ENCODE peak calls at places on chromosomes 1 and 21, in nine cellular contexts. P is cardiac fibroblast; W is activated T-cell treated with anti-CD3 and anti-CD28 coated beads for 24 hours; L is T-cell; N is NAMALWA; I is stimulated activated CD4-positive, alpha-beta T cell treated with anti-CD3 and anti-CD28 coated beads, Interleukin-2, amount 100 ng/mL, for 24 hours; M is left cardiac atrium; U is stimulated activated naive CD8-positive, alpha-beta T cell treated with anti-CD3 and anti-CD28 coated beads, Interleukin-15, Interleukin-2, amounts not matched to agents 100 U/mL and 50 U/mL, for 24 hours; E is sigmoid colon. A is an unnamed sample.

GRCh38 chr21:45281411-45282282 is 6.0 kb downstream of the POFUT2 start:
- DNase-seq in U (no peak), L (no peak), W (no peak), E (peak), I (no peak), P (no peak), M (no peak), N (no peak), A (no peak)

GRCh38 chr1:14850563-14850962 is 252.1 kb downstream of the KAZN start:
- DNase-seq in L (no peak), E (no peak), P (no peak), W (no peak), I (no peak), M (no peak), N (no peak), U (no peak), A (no peak)

GRCh38 chr1:6794164-6794563 is 8.9 kb downstream of the CAMTA1 start:
- DNase-seq in W (no peak), L (no peak), M (no peak), N (peak), I (no peak), P (peak), U (no peak), E (no peak), A (no peak)

GRCh38 chr1:11429226-11429625 is 49.7 kb upstream of the DISP3 start:
- DNase-seq in U (no peak), P (no peak), M (no peak), N (no peak), L (no peak), W (no peak), I (no peak), E (no peak), A (no peak)

GRCh38 chr1:197235355-197235754 is 32.7 kb upstream of the CRB1 start:
- DNase-seq in E (no peak), N (no peak), W (no peak), I (no peak), P (no peak), U (no peak), L (no peak), M (no peak), A (no peak)

GRCh38 chr1:246631426-246631825 is 65.2 kb downstream of the CNST start:
- DNase-seq in E (no peak), I (no peak), P (peak), N (no peak), L (no peak), M (no peak), W (no peak), U (no peak), A (no peak)

GRCh38 chr1:71245246-71245645 is 164.4 kb upstream of the ZRANB2 start:
- DNase-seq in E (no peak), I (no peak), P (no peak), U (no peak), M (no peak), L (no peak), W (no peak), N (no peak), A (no peak)

GRCh38 chr21:17003763-17004373 is 509.0 kb upstream of the CXADR start:
- DNase-seq in L (no peak), U (no peak), W (no peak), N (no peak), E (no peak), M (no peak), I (no peak), P (peak), A (no peak)

GRCh38 chr1:28123461-28123961 is 35.1 kb upstream of the EYA3 start:
- DNase-seq in M (no peak), I (no peak), N (no peak), E (no peak), U (no peak), L (no peak), P (peak), W (no peak), A (no peak)

GRCh38 chr1:204172404-204173049 is 6.4 kb upstream of the REN start:
- DNase-seq in W (no peak), P (no peak), L (no peak), U (no peak), I (no peak), M (no peak), N (no peak), E (no peak), A (no peak)

GRCh38 chr1:93446837-93447451 is 974 bp upstream of the FNBP1L start:
- DNase-seq in U (no peak), M (peak), P (peak), L (no peak), W (no peak), N (no peak), I (peak), E (peak), A (no peak)

GRCh38 chr1:182996816-182997215 is 26.4 kb upstream of the LAMC1 start:
- DNase-seq in W (no peak), E (no peak), I (no peak), N (no peak), U (no peak), P (no peak), M (no peak), L (no peak), A (no peak)

GRCh38 chr21:36783612-36784383 is 84.9 kb downstream of the SIM2 start:
- DNase-seq in N (no peak), I (no peak), U (no peak), M (no peak), L (no peak), P (peak), W (no peak), E (no peak), A (no peak)

GRCh38 chr1:22365331-22366295 is 86.0 kb upstream of the ZBTB40 start:
- DNase-seq in W (no peak), L (no peak), P (peak), E (no peak), M (no peak), U (no peak), I (no peak), N (no peak), A (no peak)

GRCh38 chr1:71046891-71047634 is 553 bp downstream of the PTGER3 start:
- DNase-seq in W (no peak), P (no peak), N (no peak), U (peak), E (peak), L (peak), I (peak), M (peak), A (no peak)

GRCh38 chr21:42846221-42846620 is 33.1 kb downstream of the WDR4 start:
- DNase-seq in E (peak), M (no peak), L (no peak), W (no peak), U (no peak), P (no peak), N (no peak), I (no peak), A (no peak)

GRCh38 chr1:36651176-36651910 is 168.6 kb upstream of the CSF3R start:
- DNase-seq in P (no peak), I (no peak), L (no peak), E (no peak), M (no peak), U (no peak), W (no peak), N (no peak), A (no peak)

GRCh38 chr1:90704817-90705216 is 12.3 kb downstream of the BARHL2 start:
- DNase-seq in L (no peak), P (no peak), M (no peak), I (no peak), W (no peak), N (no peak), E (no peak), U (no peak), A (no peak)

GRCh38 chr21:26845750-26846035 is 484 bp upstream of the ADAMTS1 start:
- DNase-seq in P (no peak), I (no peak), W (no peak), E (no peak), L (no peak), U (no peak), M (no peak), N (no peak), A (no peak)

GRCh38 chr1:57017717-57018116 is 51.9 kb upstream of the C8B start:
- DNase-seq in E (no peak), W (no peak), M (no peak), N (peak), L (no peak), P (peak), I (no peak), U (no peak), A (no peak)

GRCh38 chr1:220353229-220354012 is 81.2 kb upstream of the RAB3GAP2 start:
- DNase-seq in E (no peak), U (no peak), M (no peak), N (peak), W (no peak), I (no peak), L (no peak), P (no peak), A (no peak)

GRCh38 chr1:228015276-228016180 is 8.7 kb downstream of the WNT3A start:
- DNase-seq in I (no peak), L (no peak), N (no peak), U (no peak), M (no peak), P (peak), W (no peak), E (no peak), A (peak)

GRCh38 chr1:37850352-37850955 is 8.9 kb downstream of the MTF1 start:
- DNase-seq in L (no peak), P (peak), W (no peak), I (no peak), N (no peak), U (no peak), M (no peak), E (no peak), A (no peak)

GRCh38 chr1:203626910-203627246 is 246 bp downstream of the ATP2B4 start:
- DNase-seq in L (no peak), W (no peak), N (no peak), U (no peak), P (no peak), I (no peak), M (no peak), E (no peak), A (no peak)

GRCh38 chr1:26285366-26286063 is 5.6 kb downstream of the SH3BGRL3 start:
- DNase-seq in L (no peak), I (peak), N (peak), U (peak), P (no peak), M (no peak), E (no peak), W (no peak), A (peak)

GRCh38 chr1:224357626-224358124 is 996 bp downstream of the CNIH4 start:
- DNase-seq in I (no peak), L (no peak), W (no peak), P (peak), E (no peak), N (no peak), M (no peak), U (no peak), A (no peak)

GRCh38 chr1:62142550-62142949 is 52.1 kb upstream of the L1TD1 start:
- DNase-seq in E (no peak), N (no peak), W (no peak), M (no peak), P (no peak), U (no peak), I (no peak), L (no peak), A (no peak)

GRCh38 chr1:43147625-43148319 is 24.3 kb downstream of the EBNA1BP2 start:
- DNase-seq in W (no peak), L (peak), M (peak), N (no peak), P (peak), U (peak), E (peak), I (peak), A (peak)